ENCODE peak calls at places on chromosomes 12 and 14, in four cellular contexts. C is HEK293T, Q is DMS79, T is PC-3. E is an unnamed sample.

GRCh38 chr14:54342806-54343205 is 54.0 kb upstream of the CDKN3 start:
- DNase-seq in Q (no peak), T (no peak), C (no peak), E (no peak)

GRCh38 chr12:110743571-110744093 is 941 bp upstream of the PPP1CC start:
- DNase-seq in T (peak), Q (no peak), C (no peak), E (no peak)

GRCh38 chr14:70755655-70756054 is 53.7 kb downstream of the MAP3K9 start:
- DNase-seq in T (peak), C (no peak), Q (no peak), E (no peak)

GRCh38 chr14:92475451-92476187 is 38.0 kb upstream of the RIN3 start:
- DNase-seq in Q (no peak), C (no peak), T (no peak), E (no peak)

GRCh38 chr12:22287776-22288621 is 46.5 kb downstream of the ST8SIA1 start:
- DNase-seq in C (peak), T (no peak), Q (no peak), E (no peak)

GRCh38 chr14:93113678-93114067 is 2.1 kb downstream of the ITPK1 start:
- DNase-seq in Q (no peak), T (no peak), C (no peak), E (no peak)

GRCh38 chr12:111443086-111443485 is 37.4 kb downstream of the SH2B3 start:
- DNase-seq in C (no peak), Q (no peak), T (no peak), E (no peak)

GRCh38 chr12:24231298-24231697 is 281.8 kb upstream of the SOX5 start:
- DNase-seq in Q (no peak), T (no peak), C (no peak), E (no peak)

GRCh38 chr12:129984097-129984496 is 80.3 kb upstream of the TMEM132D start:
- DNase-seq in Q (peak), C (no peak), T (no peak), E (no peak)

GRCh38 chr12:24864796-24865125 is 84.1 kb downstream of the BCAT1 start:
- DNase-seq in Q (no peak), T (no peak), C (no peak), E (no peak)

GRCh38 chr14:77086017-77086727 is 11.9 kb upstream of the CIPC start:
- DNase-seq in C (no peak), Q (no peak), T (peak), E (no peak)